ENCODE peak calls at places on chromosomes 3 and 15, in five cellular contexts. One of them, this sample, is unnamed.

GRCh38 chr3:148232409-148232808 is 465.3 kb upstream of the AGTR1 start:
- DNase-seq in neural crest cell: no peak
- DNase-seq in fibroblast of lung: no peak
- DNase-seq in brain microvascular endothelial cell: peak
- DNase-seq in activated CD8-positive, alpha-beta T cell treated with anti-CD3 and anti-CD28 coated beads for 36 hours: no peak
- DNase-seq in this sample: no peak

GRCh38 chr3:169390310-169390731 is 273.2 kb downstream of the MECOM start:
- DNase-seq in brain microvascular endothelial cell: no peak
- DNase-seq in activated CD8-positive, alpha-beta T cell treated with anti-CD3 and anti-CD28 coated beads for 36 hours: no peak
- DNase-seq in fibroblast of lung: no peak
- DNase-seq in neural crest cell: no peak
- DNase-seq in this sample: no peak

GRCh38 chr3:127212711-127213110 is 19.8 kb downstream of the PRR23E start:
- DNase-seq in neural crest cell: no peak
- DNase-seq in brain microvascular endothelial cell: no peak
- DNase-seq in activated CD8-positive, alpha-beta T cell treated with anti-CD3 and anti-CD28 coated beads for 36 hours: no peak
- DNase-seq in fibroblast of lung: no peak
- DNase-seq in this sample: no peak

GRCh38 chr3:141498592-141499223 is 11.9 kb downstream of the RASA2 start:
- DNase-seq in brain microvascular endothelial cell: no peak
- DNase-seq in fibroblast of lung: no peak
- DNase-seq in neural crest cell: no peak
- DNase-seq in activated CD8-positive, alpha-beta T cell treated with anti-CD3 and anti-CD28 coated beads for 36 hours: peak
- DNase-seq in this sample: no peak

GRCh38 chr15:81504170-81504905 is 130.3 kb upstream of the TMC3 start:
- DNase-seq in activated CD8-positive, alpha-beta T cell treated with anti-CD3 and anti-CD28 coated beads for 36 hours: no peak
- DNase-seq in brain microvascular endothelial cell: peak
- DNase-seq in fibroblast of lung: peak
- DNase-seq in neural crest cell: no peak
- DNase-seq in this sample: peak

GRCh38 chr3:122263058-122263457 is 62.0 kb upstream of the CSTA start:
- DNase-seq in fibroblast of lung: no peak
- DNase-seq in brain microvascular endothelial cell: no peak
- DNase-seq in neural crest cell: no peak
- DNase-seq in activated CD8-positive, alpha-beta T cell treated with anti-CD3 and anti-CD28 coated beads for 36 hours: no peak
- DNase-seq in this sample: no peak

GRCh38 chr3:135930243-135930642 is 35.3 kb upstream of the PPP2R3A start:
- DNase-seq in activated CD8-positive, alpha-beta T cell treated with anti-CD3 and anti-CD28 coated beads for 36 hours: no peak
- DNase-seq in neural crest cell: no peak
- DNase-seq in fibroblast of lung: no peak
- DNase-seq in brain microvascular endothelial cell: no peak
- DNase-seq in this sample: no peak

GRCh38 chr15:58307313-58307961 is 124.4 kb upstream of the LIPC start:
- DNase-seq in neural crest cell: no peak
- DNase-seq in brain microvascular endothelial cell: no peak
- DNase-seq in fibroblast of lung: peak
- DNase-seq in activated CD8-positive, alpha-beta T cell treated with anti-CD3 and anti-CD28 coated beads for 36 hours: no peak
- DNase-seq in this sample: peak

GRCh38 chr3:117756580-117756979 is 1047.0 kb downstream of the TUSC7 start:
- DNase-seq in activated CD8-positive, alpha-beta T cell treated with anti-CD3 and anti-CD28 coated beads for 36 hours: no peak
- DNase-seq in neural crest cell: no peak
- DNase-seq in brain microvascular endothelial cell: no peak
- DNase-seq in fibroblast of lung: no peak
- DNase-seq in this sample: no peak
- TF ChIP-seq CTCF in activated CD8-positive, alpha-beta T cell treated with anti-CD3 and anti-CD28 coated beads for 36 hours: no peak
- TF ChIP-seq CTCF in neural crest cell: no peak
- TF ChIP-seq CTCF in brain microvascular endothelial cell: no peak
- TF ChIP-seq CTCF in fibroblast of lung: no peak
- TF ChIP-seq CTCF in this sample: no peak

DNA sequence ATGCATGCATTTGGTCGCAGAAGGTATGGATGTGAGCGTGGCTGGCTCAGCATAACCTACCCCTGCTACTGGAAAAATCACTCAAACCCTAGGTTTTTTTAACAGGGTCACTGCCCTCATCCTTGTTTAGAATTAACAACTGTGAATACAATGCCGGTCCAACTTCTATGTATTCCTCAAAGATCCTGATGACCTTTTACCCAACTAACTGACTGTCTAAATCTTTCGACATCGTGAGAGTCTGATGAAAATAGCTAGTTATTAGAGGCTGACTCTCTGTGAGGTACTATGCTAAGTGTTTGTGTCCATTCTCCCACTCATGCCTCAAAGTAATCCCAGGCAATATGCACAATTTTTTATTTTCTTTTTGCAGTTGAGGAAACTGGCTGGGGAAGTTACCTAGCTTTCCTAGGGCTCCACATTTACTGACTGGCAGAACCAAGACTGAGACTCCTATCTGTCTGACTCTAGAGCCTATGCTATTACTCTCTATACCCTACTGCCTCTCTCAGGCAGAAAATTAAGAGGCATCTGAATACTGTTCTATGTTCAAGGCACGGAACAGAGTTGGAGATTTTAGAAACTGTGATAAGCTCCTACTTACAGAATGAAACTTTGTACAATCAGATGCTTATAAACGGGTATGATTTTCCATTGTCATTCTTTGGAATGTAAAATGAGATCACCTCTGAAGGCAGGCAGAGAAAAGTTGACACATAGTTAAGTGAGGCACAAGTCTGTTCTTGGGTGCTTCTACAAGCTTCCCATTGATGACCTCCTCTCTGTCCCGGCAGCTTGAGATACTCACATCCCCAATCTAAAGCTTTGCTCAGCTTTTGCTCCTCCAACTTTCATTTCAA is 56.4 kb downstream of the FILIP1L start:
- DNase-seq in activated CD8-positive, alpha-beta T cell treated with anti-CD3 and anti-CD28 coated beads for 36 hours: no peak
- DNase-seq in brain microvascular endothelial cell: no peak
- DNase-seq in fibroblast of lung: no peak
- DNase-seq in neural crest cell: no peak
- DNase-seq in this sample: no peak
- TF ChIP-seq CTCF in activated CD8-positive, alpha-beta T cell treated with anti-CD3 and anti-CD28 coated beads for 36 hours: no peak
- TF ChIP-seq CTCF in brain microvascular endothelial cell: peak
- TF ChIP-seq CTCF in fibroblast of lung: no peak
- TF ChIP-seq CTCF in neural crest cell: no peak
- TF ChIP-seq CTCF in this sample: no peak

GRCh38 chr3:123909785-123910184 is 25.7 kb upstream of the MYLK start:
- DNase-seq in fibroblast of lung: no peak
- DNase-seq in neural crest cell: no peak
- DNase-seq in activated CD8-positive, alpha-beta T cell treated with anti-CD3 and anti-CD28 coated beads for 36 hours: no peak
- DNase-seq in brain microvascular endothelial cell: no peak
- DNase-seq in this sample: no peak

DNA sequence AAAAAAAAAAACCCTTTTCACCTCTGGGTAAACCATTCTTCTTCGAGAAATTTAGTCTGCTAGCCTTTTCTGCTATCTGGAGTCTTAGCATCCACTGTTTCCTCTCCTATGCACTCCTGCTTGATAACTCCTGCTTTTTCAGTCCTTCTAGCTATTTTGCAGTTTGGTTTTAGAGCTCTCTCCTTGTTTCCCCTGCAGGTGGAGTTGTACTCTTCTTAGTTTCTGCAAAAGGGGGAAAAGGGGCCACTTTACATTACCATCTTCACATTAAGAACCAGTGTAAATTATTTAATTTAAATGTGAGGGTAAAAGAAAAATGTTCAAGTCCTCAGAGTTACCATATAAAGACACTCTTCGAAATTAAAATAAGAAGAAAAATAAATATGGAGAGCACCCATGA is 23.6 kb upstream of the MYLK start:
- DNase-seq in fibroblast of lung: no peak
- DNase-seq in neural crest cell: no peak
- DNase-seq in activated CD8-positive, alpha-beta T cell treated with anti-CD3 and anti-CD28 coated beads for 36 hours: no peak
- DNase-seq in brain microvascular endothelial cell: no peak
- DNase-seq in this sample: no peak
- TF ChIP-seq CTCF in fibroblast of lung: no peak
- TF ChIP-seq CTCF in neural crest cell: no peak
- TF ChIP-seq CTCF in activated CD8-positive, alpha-beta T cell treated with anti-CD3 and anti-CD28 coated beads for 36 hours: no peak
- TF ChIP-seq CTCF in brain microvascular endothelial cell: peak
- TF ChIP-seq CTCF in this sample: peak

GRCh38 chr15:63436872-63437375 is 55.3 kb upstream of the CA12 start:
- DNase-seq in fibroblast of lung: peak
- DNase-seq in brain microvascular endothelial cell: peak
- DNase-seq in neural crest cell: peak
- DNase-seq in activated CD8-positive, alpha-beta T cell treated with anti-CD3 and anti-CD28 coated beads for 36 hours: peak
- DNase-seq in this sample: peak
- TF ChIP-seq CTCF in fibroblast of lung: no peak
- TF ChIP-seq CTCF in brain microvascular endothelial cell: peak
- TF ChIP-seq CTCF in neural crest cell: no peak
- TF ChIP-seq CTCF in activated CD8-positive, alpha-beta T cell treated with anti-CD3 and anti-CD28 coated beads for 36 hours: no peak
- TF ChIP-seq CTCF in this sample: peak

DNA sequence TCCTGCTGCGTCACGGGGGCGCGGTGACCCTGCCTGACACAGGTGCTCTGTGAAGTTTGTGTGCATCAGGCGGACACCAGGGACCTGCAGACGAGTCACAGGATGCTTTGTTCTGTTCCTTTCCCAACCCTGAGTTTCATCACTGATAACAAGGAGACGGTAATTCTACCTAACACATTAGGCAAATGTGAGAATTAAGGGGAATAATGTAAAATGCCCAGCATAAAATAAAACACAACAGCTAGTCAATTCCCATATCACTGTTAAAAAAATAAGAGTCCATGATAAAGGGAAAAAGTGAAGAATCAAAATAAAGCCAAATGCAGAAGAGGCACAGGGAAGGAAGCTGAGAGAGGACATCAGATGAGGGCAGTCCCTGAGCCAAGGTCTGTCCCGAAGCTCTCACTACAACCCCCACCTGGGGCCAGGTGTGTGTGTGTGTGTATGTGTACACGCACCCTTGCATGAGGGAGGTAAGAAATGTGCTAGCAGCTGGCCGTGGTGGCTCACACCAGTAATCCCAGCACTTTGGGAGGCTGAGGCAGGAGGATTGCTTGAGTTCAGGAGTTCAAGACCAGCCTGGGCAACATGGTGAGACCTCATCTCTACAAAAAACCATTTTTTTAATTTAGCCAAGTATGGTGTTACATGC is 27.5 kb downstream of the PLA2G4D start:
- DNase-seq in fibroblast of lung: no peak
- DNase-seq in neural crest cell: no peak
- DNase-seq in brain microvascular endothelial cell: no peak
- DNase-seq in activated CD8-positive, alpha-beta T cell treated with anti-CD3 and anti-CD28 coated beads for 36 hours: no peak
- DNase-seq in this sample: no peak
- TF ChIP-seq CTCF in fibroblast of lung: no peak
- TF ChIP-seq CTCF in neural crest cell: peak
- TF ChIP-seq CTCF in brain microvascular endothelial cell: no peak
- TF ChIP-seq CTCF in activated CD8-positive, alpha-beta T cell treated with anti-CD3 and anti-CD28 coated beads for 36 hours: peak
- TF ChIP-seq CTCF in this sample: peak

GRCh38 chr3:66803206-66803605 is 194.9 kb upstream of the KBTBD8 start:
- DNase-seq in brain microvascular endothelial cell: no peak
- DNase-seq in fibroblast of lung: no peak
- DNase-seq in activated CD8-positive, alpha-beta T cell treated with anti-CD3 and anti-CD28 coated beads for 36 hours: no peak
- DNase-seq in neural crest cell: no peak
- DNase-seq in this sample: no peak

GRCh38 chr3:66795365-66795764 is 202.7 kb upstream of the KBTBD8 start:
- DNase-seq in fibroblast of lung: peak
- DNase-seq in brain microvascular endothelial cell: peak
- DNase-seq in neural crest cell: no peak
- DNase-seq in activated CD8-positive, alpha-beta T cell treated with anti-CD3 and anti-CD28 coated beads for 36 hours: no peak
- DNase-seq in this sample: no peak

GRCh38 chr3:66800941-66801545 is 197.1 kb upstream of the KBTBD8 start:
- DNase-seq in fibroblast of lung: peak
- DNase-seq in activated CD8-positive, alpha-beta T cell treated with anti-CD3 and anti-CD28 coated beads for 36 hours: no peak
- DNase-seq in neural crest cell: no peak
- DNase-seq in brain microvascular endothelial cell: peak
- DNase-seq in this sample: peak

GRCh38 chr3:66796343-66796742 is 201.8 kb upstream of the KBTBD8 start:
- DNase-seq in brain microvascular endothelial cell: no peak
- DNase-seq in activated CD8-positive, alpha-beta T cell treated with anti-CD3 and anti-CD28 coated beads for 36 hours: no peak
- DNase-seq in fibroblast of lung: no peak
- DNase-seq in neural crest cell: no peak
- DNase-seq in this sample: no peak

GRCh38 chr3:66797916-66798560 is 200.1 kb upstream of the KBTBD8 start:
- DNase-seq in neural crest cell: peak
- DNase-seq in activated CD8-positive, alpha-beta T cell treated with anti-CD3 and anti-CD28 coated beads for 36 hours: no peak
- DNase-seq in brain microvascular endothelial cell: peak
- DNase-seq in fibroblast of lung: peak
- DNase-seq in this sample: no peak
- TF ChIP-seq CTCF in neural crest cell: no peak
- TF ChIP-seq CTCF in activated CD8-positive, alpha-beta T cell treated with anti-CD3 and anti-CD28 coated beads for 36 hours: no peak
- TF ChIP-seq CTCF in brain microvascular endothelial cell: no peak
- TF ChIP-seq CTCF in fibroblast of lung: no peak
- TF ChIP-seq CTCF in this sample: no peak

GRCh38 chr3:76651784-76652183 is 388.1 kb upstream of the ROBO2 start:
- DNase-seq in neural crest cell: no peak
- DNase-seq in activated CD8-positive, alpha-beta T cell treated with anti-CD3 and anti-CD28 coated beads for 36 hours: no peak
- DNase-seq in brain microvascular endothelial cell: no peak
- DNase-seq in fibroblast of lung: no peak
- DNase-seq in this sample: no peak
- TF ChIP-seq CTCF in neural crest cell: no peak
- TF ChIP-seq CTCF in activated CD8-positive, alpha-beta T cell treated with anti-CD3 and anti-CD28 coated beads for 36 hours: no peak
- TF ChIP-seq CTCF in brain microvascular endothelial cell: no peak
- TF ChIP-seq CTCF in fibroblast of lung: no peak
- TF ChIP-seq CTCF in this sample: no peak

GRCh38 chr3:142866841-142867631 is 21.8 kb downstream of the PCOLCE2 start:
- DNase-seq in activated CD8-positive, alpha-beta T cell treated with anti-CD3 and anti-CD28 coated beads for 36 hours: no peak
- DNase-seq in neural crest cell: no peak
- DNase-seq in fibroblast of lung: no peak
- DNase-seq in brain microvascular endothelial cell: no peak
- DNase-seq in this sample: no peak
- TF ChIP-seq CTCF in activated CD8-positive, alpha-beta T cell treated with anti-CD3 and anti-CD28 coated beads for 36 hours: no peak
- TF ChIP-seq CTCF in neural crest cell: no peak
- TF ChIP-seq CTCF in fibroblast of lung: no peak
- TF ChIP-seq CTCF in brain microvascular endothelial cell: peak
- TF ChIP-seq CTCF in this sample: no peak

GRCh38 chr3:186427627-186428026 is 65.6 kb upstream of the DGKG start:
- DNase-seq in brain microvascular endothelial cell: peak
- DNase-seq in fibroblast of lung: peak
- DNase-seq in activated CD8-positive, alpha-beta T cell treated with anti-CD3 and anti-CD28 coated beads for 36 hours: no peak
- DNase-seq in neural crest cell: no peak
- DNase-seq in this sample: no peak

GRCh38 chr3:186421946-186422345 is 59.9 kb upstream of the DGKG start:
- DNase-seq in activated CD8-positive, alpha-beta T cell treated with anti-CD3 and anti-CD28 coated beads for 36 hours: no peak
- DNase-seq in brain microvascular endothelial cell: no peak
- DNase-seq in neural crest cell: no peak
- DNase-seq in fibroblast of lung: no peak
- DNase-seq in this sample: no peak

GRCh38 chr3:186425788-186426730 is 64.0 kb upstream of the DGKG start:
- DNase-seq in neural crest cell: no peak
- DNase-seq in brain microvascular endothelial cell: peak
- DNase-seq in fibroblast of lung: peak
- DNase-seq in activated CD8-positive, alpha-beta T cell treated with anti-CD3 and anti-CD28 coated beads for 36 hours: no peak
- DNase-seq in this sample: peak
- TF ChIP-seq CTCF in neural crest cell: peak
- TF ChIP-seq CTCF in brain microvascular endothelial cell: peak
- TF ChIP-seq CTCF in fibroblast of lung: peak
- TF ChIP-seq CTCF in activated CD8-positive, alpha-beta T cell treated with anti-CD3 and anti-CD28 coated beads for 36 hours: no peak
- TF ChIP-seq CTCF in this sample: peak

GRCh38 chr3:37833790-37834189 is 27.9 kb upstream of the CTDSPL start:
- DNase-seq in activated CD8-positive, alpha-beta T cell treated with anti-CD3 and anti-CD28 coated beads for 36 hours: no peak
- DNase-seq in brain microvascular endothelial cell: no peak
- DNase-seq in neural crest cell: no peak
- DNase-seq in fibroblast of lung: no peak
- DNase-seq in this sample: no peak
- TF ChIP-seq CTCF in activated CD8-positive, alpha-beta T cell treated with anti-CD3 and anti-CD28 coated beads for 36 hours: no peak
- TF ChIP-seq CTCF in brain microvascular endothelial cell: peak
- TF ChIP-seq CTCF in neural crest cell: no peak
- TF ChIP-seq CTCF in fibroblast of lung: no peak
- TF ChIP-seq CTCF in this sample: peak